ENCODE peak calls at places on chromosomes 11 and 22, in ten cellular contexts. E is fibroblast of the aortic adventitia, B is heart right ventricle, T is right cardiac atrium, X is GM23248, C is GM23338, A is brain microvascular endothelial cell, U is tibial artery, V is endothelial cell of umbilical vein, L is adrenal gland. N is an unnamed sample.

GRCh38 chr11:18313985-18314763 is 7.8 kb downstream of the HPS5 start:
- DNase-seq in E (no peak), B (no peak), T (peak; percentile 21), X (peak; percentile 42), C (peak; percentile 17), A (peak; percentile 79), U (no peak), V (no peak), L (peak; percentile 52), N (no peak)

GRCh38 chr11:72139500-72139899 is 4.0 kb downstream of the FOLR3 start:
- DNase-seq in E (no peak), B (no peak), T (no peak), X (no peak), C (no peak), A (no peak), U (no peak), V (no peak), L (no peak), N (no peak)

GRCh38 chr11:40432358-40432757 is 1027.1 kb downstream of the LRRC4C start:
- DNase-seq in E (no peak), B (no peak), T (no peak), X (no peak), C (no peak), A (no peak), U (no peak), V (no peak), L (no peak), N (no peak)

GRCh38 chr11:111460752-111461305 is 51.4 kb downstream of the BTG4 start:
- DNase-seq in E (peak; percentile 35), B (no peak), T (no peak), X (no peak), C (no peak), A (no peak), U (no peak), V (no peak), L (no peak), N (no peak)

GRCh38 chr11:197741-198235 is 4.9 kb downstream of the SCGB1C1 start:
- DNase-seq in E (no peak), B (no peak), T (peak; percentile 59), X (no peak), C (no peak), A (no peak), U (no peak), V (no peak), L (peak; percentile 13), N (no peak)

GRCh38 chr22:42074153-42074750 is at the start of gene PHETA2:
- DNase-seq in E (peak; percentile 34), B (peak; percentile 68), T (peak; percentile 85), X (peak; percentile 80), C (peak; percentile 68), A (no peak), U (no peak), V (peak; percentile 49), L (no peak), N (peak; percentile 57)

GRCh38 chr22:39290724-39291161 is 28.7 kb downstream of the RPL3 start:
- DNase-seq in E (peak; percentile 61), B (peak; percentile 81), T (peak; percentile 89), X (peak; percentile 20), C (no peak), A (peak; percentile 45), U (no peak), V (peak; percentile 64), L (peak; percentile 78), N (peak; percentile 86)

GRCh38 chr11:134357545-134357839 is 25.7 kb downstream of the GLB1L2 start:
- DNase-seq in E (no peak), B (no peak), T (no peak), X (no peak), C (no peak), A (no peak), U (no peak), V (no peak), L (no peak), N (no peak)

GRCh38 chr11:15649371-15650104 is 534.8 kb downstream of the INSC start:
- DNase-seq in E (peak; percentile 47), B (no peak), T (no peak), X (no peak), C (no peak), A (no peak), U (no peak), V (no peak), L (no peak), N (no peak)

GRCh38 chr11:15650105-15650938 is 535.6 kb downstream of the INSC start:
- DNase-seq in E (peak; percentile 89), B (peak; percentile 97), T (peak; percentile 99), X (peak; percentile 94), C (peak; percentile 93), A (peak; percentile 89), U (peak; percentile 93), V (peak; percentile 90), L (peak; percentile 94), N (peak; percentile 96)

GRCh38 chr11:15651033-15651432 is 536.3 kb downstream of the INSC start:
- DNase-seq in E (no peak), B (no peak), T (peak; percentile 69), X (no peak), C (peak; percentile 13), A (no peak), U (no peak), V (no peak), L (no peak), N (no peak)

GRCh38 chr11:15653191-15653590 is 538.5 kb downstream of the INSC start:
- DNase-seq in E (no peak), B (no peak), T (no peak), X (no peak), C (no peak), A (no peak), U (no peak), V (no peak), L (no peak), N (no peak)

DNA sequence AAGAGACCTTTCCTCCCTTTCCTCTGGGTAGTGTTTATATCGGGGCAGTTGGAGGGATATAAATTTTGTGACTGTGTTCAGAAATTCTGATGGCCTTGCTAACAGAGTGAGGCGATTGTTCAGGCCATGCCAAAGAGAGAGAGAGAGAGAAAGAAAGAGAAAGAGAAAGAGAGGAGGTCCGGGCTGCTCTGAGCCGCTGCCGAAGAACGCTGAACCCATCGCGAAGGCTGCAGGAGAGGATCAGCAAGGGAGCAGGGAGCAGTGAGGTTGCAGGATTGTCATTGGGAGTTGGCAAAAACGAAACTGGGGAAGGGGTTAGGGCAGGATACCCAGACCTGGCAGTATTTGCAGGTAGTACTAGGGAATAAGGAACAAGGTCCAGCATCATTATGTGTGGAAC is 537.1 kb downstream of the INSC start:
- DNase-seq in E (no peak), B (no peak), T (peak; percentile 66), X (no peak), C (no peak), A (no peak), U (no peak), V (no peak), L (peak; percentile 42), N (no peak)
- H3K4me3 ChIP-seq in E (peak overlapping the region; percentile 45), B (peak overlapping the region; percentile 29), T (no peak overlapping the region), X (no peak overlapping the region), C (no peak overlapping the region), A (no peak overlapping the region), U (peak overlapping the region; percentile 49), V (no peak overlapping the region), L (no peak overlapping the region), N (peak overlapping the region; percentile 49)

DNA sequence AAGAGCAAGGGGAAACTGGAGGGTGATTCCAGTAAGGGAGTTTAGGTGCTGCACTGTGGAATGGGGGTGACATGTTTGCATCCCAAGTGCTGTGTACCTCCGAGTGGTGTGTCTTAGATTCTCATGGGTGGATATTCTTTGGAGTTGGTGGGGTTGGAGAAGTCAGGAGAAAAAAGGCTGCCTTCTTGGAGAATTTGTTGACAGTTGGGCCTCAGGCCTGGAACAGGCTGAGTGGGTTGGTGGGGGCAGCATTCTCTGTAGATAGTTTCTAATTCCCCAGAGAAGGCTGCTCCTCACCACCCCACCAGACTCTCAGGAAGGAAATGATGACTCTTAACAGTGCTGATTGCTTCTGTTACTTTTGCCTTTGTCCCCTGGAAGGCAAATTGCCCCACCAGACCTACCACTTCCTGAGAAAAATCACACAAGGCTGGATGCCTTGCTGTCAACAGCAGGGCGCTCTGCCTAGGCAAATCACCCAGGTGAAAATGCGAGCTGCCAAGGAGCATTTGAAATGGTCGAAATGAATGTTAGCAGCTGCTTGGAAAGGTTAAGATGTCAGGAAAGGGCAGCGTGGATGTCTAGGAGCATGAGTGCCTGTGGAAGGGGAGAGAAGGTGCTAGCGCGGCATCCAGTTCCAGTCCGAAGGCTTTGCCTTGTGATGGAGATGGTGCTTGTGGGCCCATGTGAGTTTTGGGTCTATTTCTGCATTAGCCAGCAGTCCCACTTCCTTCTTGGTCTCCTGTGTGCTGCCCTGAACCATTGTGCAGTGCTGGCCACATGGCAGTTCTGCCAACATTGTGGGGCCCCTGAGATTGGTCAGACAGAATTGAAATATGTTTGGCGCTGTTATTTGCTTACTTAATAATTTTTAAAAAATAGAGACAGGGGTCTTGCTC is 29.7 kb upstream of the SORL1-AS1 start:
- DNase-seq in E (no peak), B (no peak), T (no peak), X (peak; percentile 5), C (no peak), A (no peak), U (no peak), V (peak; percentile 57), L (no peak), N (no peak)
- H3K4me3 ChIP-seq in E (no peak overlapping the region), B (no peak overlapping the region), T (no peak overlapping the region), X (no peak overlapping the region), C (no peak overlapping the region), A (no peak overlapping the region), U (no peak overlapping the region), V (no peak overlapping the region), L (no peak overlapping the region), N (no peak overlapping the region)

GRCh38 chr11:46359936-46360335 is 12.7 kb downstream of the DGKZ start:
- DNase-seq in E (no peak), B (no peak), T (no peak), X (no peak), C (no peak), A (no peak), U (no peak), V (no peak), L (no peak), N (no peak)

GRCh38 chr11:46362146-46363030 is 15.1 kb downstream of the DGKZ start:
- DNase-seq in E (no peak), B (peak; percentile 40), T (peak; percentile 67), X (no peak), C (no peak), A (no peak), U (no peak), V (no peak), L (no peak), N (peak; percentile 19)

GRCh38 chr11:46363031-46363407 is 15.8 kb downstream of the DGKZ start:
- DNase-seq in E (peak; percentile 18), B (peak; percentile 66), T (peak; percentile 87), X (peak; percentile 73), C (no peak), A (peak; percentile 83), U (peak; percentile 65), V (peak; percentile 77), L (peak; percentile 86), N (peak; percentile 70)

GRCh38 chr11:46360878-46361277 is 13.6 kb downstream of the DGKZ start:
- DNase-seq in E (no peak), B (peak; percentile 3), T (peak; percentile 46), X (peak; percentile 57), C (no peak), A (no peak), U (no peak), V (no peak), L (no peak), N (no peak)

DNA sequence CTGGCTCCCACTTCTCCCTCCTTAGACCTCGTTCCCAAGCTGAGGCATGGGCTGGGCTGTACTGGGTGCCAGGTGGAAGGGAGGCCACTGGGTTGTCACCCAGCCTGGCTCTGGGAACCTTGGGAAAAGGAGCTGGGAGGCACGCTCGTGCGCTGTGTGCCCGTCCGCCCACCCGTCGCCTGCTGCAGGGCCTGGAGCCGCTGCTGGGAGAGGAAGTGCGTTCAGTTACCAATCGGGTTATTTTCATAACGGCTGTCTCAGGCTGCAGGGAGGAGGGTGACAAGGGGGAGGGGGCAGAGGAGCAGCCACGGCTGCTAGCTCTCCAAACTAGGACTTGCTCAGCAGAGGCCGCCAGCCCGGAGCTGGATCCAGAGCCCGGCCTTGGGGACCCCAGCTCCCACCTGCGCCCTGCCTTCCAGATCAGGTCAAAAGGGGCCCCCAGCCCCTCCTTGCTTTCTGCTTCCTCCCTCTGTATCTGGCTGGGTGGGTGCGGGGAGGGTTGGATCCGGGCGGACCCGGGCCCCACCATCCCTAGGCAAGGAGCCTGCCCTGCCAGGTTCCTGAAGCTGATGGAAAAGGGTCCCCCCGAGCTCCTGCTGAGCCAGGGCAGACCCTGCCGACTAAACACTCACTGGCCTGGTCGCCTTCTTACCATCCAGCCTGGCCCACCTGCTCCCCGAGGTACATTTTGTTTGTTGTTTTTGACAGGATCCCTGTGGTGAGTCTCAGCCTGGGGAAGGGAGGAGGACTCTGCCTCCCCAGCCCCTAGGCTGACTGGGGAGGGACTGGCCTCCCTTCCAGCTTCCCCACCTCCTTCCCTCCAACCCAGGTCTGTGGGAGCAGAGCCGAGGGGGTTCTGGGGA is 14.3 kb downstream of the DGKZ start:
- DNase-seq in E (peak; percentile 21), B (peak; percentile 74), T (peak; percentile 92), X (peak; percentile 87), C (no peak), A (peak; percentile 69), U (peak; percentile 64), V (peak; percentile 62), L (peak; percentile 62), N (peak; percentile 75)
- H3K4me3 ChIP-seq in E (no peak overlapping the region), B (peak overlapping the region; percentile 60), T (peak overlapping the region; percentile 32), X (peak overlapping the region; percentile 42), C (no peak overlapping the region), A (peak overlapping the region; percentile 35), U (peak overlapping the region; percentile 50), V (no peak overlapping the region), L (no peak overlapping the region), N (peak overlapping the region; percentile 67)

DNA sequence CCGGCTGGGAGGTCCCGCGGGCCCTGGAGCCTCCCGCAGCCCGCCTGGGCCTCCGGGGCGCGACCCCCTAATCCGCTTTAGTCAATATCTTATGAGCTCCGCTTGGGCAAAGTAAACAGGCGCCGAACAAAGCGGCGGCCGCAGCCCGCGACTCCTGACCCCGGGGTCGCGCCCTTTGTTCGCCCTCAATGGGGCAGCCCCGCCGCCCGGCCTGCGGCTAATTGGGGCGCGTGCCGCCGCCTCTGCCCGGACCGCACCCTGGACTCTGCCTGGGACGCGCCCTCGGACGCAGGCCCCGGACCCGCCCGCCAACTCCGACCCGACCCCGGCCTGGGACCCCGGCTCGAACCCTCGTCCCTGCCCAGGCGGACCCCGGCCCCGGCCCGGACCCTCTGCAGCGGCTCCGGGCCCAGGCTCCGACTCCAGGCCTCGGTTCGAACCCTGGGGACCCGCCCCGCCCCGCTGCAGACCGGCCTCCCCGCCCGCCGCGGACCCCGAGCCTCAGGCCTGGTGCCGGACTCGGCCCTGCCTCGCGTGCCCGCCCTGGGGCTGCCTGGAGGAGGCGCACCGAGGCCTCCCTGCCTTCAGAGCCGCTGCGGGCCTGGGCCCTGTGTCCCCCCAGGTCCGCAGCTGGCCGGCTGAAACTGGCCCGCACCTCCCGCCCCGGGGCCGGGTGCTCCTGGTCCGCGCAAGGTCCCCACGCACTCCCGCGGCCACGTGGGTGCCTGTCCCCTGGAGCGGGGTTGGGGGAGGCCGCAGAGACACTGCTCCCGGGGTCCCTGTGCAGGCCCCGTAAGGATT is 84.7 kb upstream of the WNT7B start:
- DNase-seq in E (no peak), B (no peak), T (peak; percentile 71), X (no peak), C (peak; percentile 83), A (no peak), U (peak; percentile 15), V (no peak), L (peak; percentile 17), N (peak; percentile 22)
- H3K4me3 ChIP-seq in E (no peak overlapping the region), B (peak overlapping the region; percentile 11), T (no peak overlapping the region), X (no peak overlapping the region), C (peak overlapping the region; percentile 61), A (no peak overlapping the region), U (peak overlapping the region; percentile 7), V (peak overlapping the region; percentile 57), L (no peak overlapping the region), N (peak overlapping the region; percentile 27)